ENCODE peak calls at places on chromosomes 12 and 14, in seven cellular contexts. Q is lower lobe of right lung, F is left ventricle myocardium inferior, R is sigmoid colon, D is lower leg skin, W is epithelial cell of esophagus, N is neural crest cell. G is an unnamed sample.

GRCh38 chr14:52949711-52950409 is 990 bp downstream of the FERMT2 start:
- DNase-seq in F (no peak), W (peak), D (peak), Q (no peak), R (no peak), N (no peak), G (no peak)

GRCh38 chr14:96164861-96165490 is 39.7 kb upstream of the BDKRB2 start:
- DNase-seq in D (no peak), F (no peak), W (no peak), N (no peak), R (peak), Q (no peak), G (no peak)

GRCh38 chr14:30996892-30997659 is 28.4 kb upstream of the AP4S1 start:
- DNase-seq in W (no peak), Q (no peak), N (no peak), D (no peak), F (no peak), R (no peak), G (no peak)

GRCh38 chr12:131828671-131829350 is 618 bp downstream of the MMP17 start:
- DNase-seq in N (no peak), R (no peak), F (no peak), W (peak), Q (no peak), D (no peak), G (no peak)

GRCh38 chr14:71289536-71289935 is 382.3 kb downstream of the PCNX1 start:
- DNase-seq in N (no peak), R (no peak), D (no peak), F (no peak), W (no peak), Q (no peak), G (no peak)

GRCh38 chr12:73076760-73077159 is 804.6 kb downstream of the TRHDE start:
- DNase-seq in D (no peak), N (no peak), Q (no peak), R (no peak), W (no peak), F (no peak), G (no peak)

GRCh38 chr12:92596388-92596787 is 106.4 kb upstream of the PLEKHG7 start:
- DNase-seq in N (no peak), F (no peak), D (no peak), W (peak), R (no peak), Q (no peak), G (no peak)

GRCh38 chr12:32107376-32108267 is 975 bp downstream of the BICD1 start:
- DNase-seq in Q (no peak), W (peak), R (no peak), D (no peak), F (no peak), N (peak), G (no peak)

GRCh38 chr14:91295851-91296796 is 51.6 kb upstream of the GPR68 start:
- DNase-seq in R (no peak), D (no peak), F (no peak), N (no peak), Q (peak), W (no peak), G (no peak)

GRCh38 chr12:4031703-4032291 is 158.6 kb upstream of the PARP11 start:
- DNase-seq in W (peak), Q (peak), R (peak), D (peak), N (no peak), F (peak), G (no peak)

GRCh38 chr14:70086685-70087379 is 101.9 kb downstream of the SLC8A3 start:
- DNase-seq in W (peak), R (no peak), D (no peak), F (no peak), Q (no peak), N (peak), G (peak)

GRCh38 chr12:14935031-14935430 is 3.3 kb downstream of the ERP27 start:
- DNase-seq in W (no peak), D (no peak), Q (no peak), N (no peak), F (no peak), R (no peak), G (no peak)
- TF ChIP-seq CTCF in W (no peak), D (no peak), Q (no peak), N (no peak), F (no peak), R (no peak), G (no peak)

DNA sequence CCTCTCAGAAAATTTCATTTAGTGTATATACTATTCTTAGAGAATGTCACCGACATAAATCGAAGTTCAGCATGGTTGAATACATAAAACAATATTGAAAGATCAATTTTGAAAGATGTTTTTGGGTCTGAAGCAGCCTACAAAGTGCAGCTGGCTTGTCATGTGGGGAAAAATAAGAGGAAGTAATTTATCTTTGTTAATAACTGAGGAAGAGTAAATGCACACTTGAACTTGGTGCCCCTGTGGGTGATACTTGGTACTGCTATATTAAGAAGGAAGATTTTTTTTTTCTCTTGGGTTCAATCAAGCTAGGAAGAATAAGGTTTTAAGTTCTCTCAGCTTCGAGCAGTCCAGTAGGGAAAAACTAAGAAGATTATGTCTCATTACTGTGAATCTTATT is 661.3 kb downstream of the RPL10L start:
- DNase-seq in R (no peak), D (no peak), N (no peak), F (no peak), Q (no peak), W (peak), G (no peak)
- TF ChIP-seq CTCF in R (no peak), D (no peak), N (peak), F (no peak), Q (no peak), W (peak), G (no peak)

GRCh38 chr14:22106700-22107697 is 433.4 kb upstream of the OR4E1 start:
- DNase-seq in N (no peak), D (no peak), W (peak), Q (no peak), R (no peak), F (no peak), G (no peak)
- TF ChIP-seq CTCF in N (peak), D (no peak), W (peak), Q (no peak), R (no peak), F (no peak), G (no peak)

DNA sequence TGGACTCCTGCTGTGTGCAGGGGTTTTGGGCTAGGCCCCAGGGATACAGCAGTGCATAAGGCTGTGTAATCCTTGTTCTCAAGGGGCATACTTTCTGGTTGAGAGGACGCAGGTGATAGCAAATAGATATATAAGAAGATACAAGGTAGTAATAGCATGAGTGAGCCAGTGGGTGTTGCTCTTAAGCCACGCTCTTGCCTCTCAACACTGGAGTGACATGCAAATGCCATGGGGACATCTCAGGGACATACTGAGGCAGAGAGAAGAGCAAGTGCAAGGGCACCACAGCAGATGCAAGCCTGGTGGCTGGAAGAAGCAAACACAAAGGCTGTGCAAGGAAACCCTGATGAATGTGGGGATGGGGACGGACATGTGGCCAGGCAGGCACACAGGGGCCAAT is 223.3 kb downstream of the CHST11 start:
- DNase-seq in N (no peak), F (no peak), R (no peak), Q (no peak), D (no peak), W (peak), G (no peak)
- TF ChIP-seq CTCF in N (peak), F (peak), R (no peak), Q (no peak), D (no peak), W (peak), G (peak)

GRCh38 chr12:81639196-81639595 is 120.0 kb downstream of the PPFIA2 start:
- DNase-seq in D (no peak), F (no peak), N (no peak), R (no peak), W (no peak), Q (no peak), G (no peak)

DNA sequence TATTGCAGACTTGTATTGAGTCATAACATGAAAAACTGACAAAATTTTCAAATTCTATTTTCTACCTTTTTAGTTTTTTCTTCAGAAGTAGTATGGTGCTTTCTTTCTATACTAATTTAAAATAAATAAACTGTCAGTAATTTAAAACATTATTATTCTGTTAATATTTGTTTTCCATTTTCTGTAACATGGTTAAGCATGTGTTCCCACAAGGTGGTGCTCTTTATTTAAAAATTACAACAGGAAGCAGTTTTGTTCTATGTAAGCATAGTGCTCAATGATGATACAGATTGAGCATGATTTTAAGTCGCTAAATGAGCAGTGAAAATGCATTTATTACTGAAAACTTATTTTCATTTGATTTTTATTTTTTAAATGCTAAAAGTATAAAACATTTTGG is 114.6 kb downstream of the PPFIA2 start:
- DNase-seq in Q (no peak), R (no peak), F (no peak), N (no peak), W (peak), D (no peak), G (no peak)
- TF ChIP-seq CTCF in Q (peak), R (peak), F (peak), N (peak), W (peak), D (no peak), G (peak)

DNA sequence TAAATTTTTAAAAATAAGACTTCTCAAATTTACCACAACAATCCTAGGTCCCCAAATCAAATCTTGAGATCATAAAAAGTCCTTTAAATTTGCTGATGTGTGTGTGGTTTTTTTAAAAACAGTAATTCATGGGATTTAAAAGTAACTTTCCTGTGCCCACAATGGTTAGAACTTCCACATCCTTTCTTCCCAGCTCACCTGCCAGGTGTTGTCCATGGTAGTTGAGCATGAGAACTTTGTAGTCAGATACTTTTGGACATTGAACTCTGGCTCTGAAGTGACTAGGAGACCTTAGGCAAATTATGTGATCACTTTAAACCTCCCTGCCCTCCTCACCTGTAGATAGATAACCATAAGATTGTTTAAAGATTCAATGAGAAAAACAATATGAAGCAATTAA is 253.2 kb downstream of the NPAS3 start:
- DNase-seq in N (no peak), W (no peak), Q (no peak), D (no peak), F (no peak), R (no peak), G (no peak)
- TF ChIP-seq CTCF in N (no peak), W (no peak), Q (no peak), D (no peak), F (no peak), R (no peak), G (no peak)

GRCh38 chr12:117148642-117149041 is 41.6 kb downstream of the FBXO21 start:
- DNase-seq in Q (no peak), D (no peak), F (no peak), N (no peak), W (no peak), R (no peak), G (no peak)

GRCh38 chr12:117147639-117148038 is 42.6 kb downstream of the FBXO21 start:
- DNase-seq in R (no peak), W (no peak), F (no peak), Q (no peak), D (no peak), N (no peak), G (no peak)

GRCh38 chr12:117152793-117153775 is 37.2 kb downstream of the FBXO21 start:
- DNase-seq in N (no peak), R (no peak), Q (no peak), D (no peak), F (no peak), W (no peak), G (no peak)

GRCh38 chr12:117155278-117156060 is 34.8 kb downstream of the FBXO21 start:
- DNase-seq in W (peak), R (no peak), F (peak), D (no peak), N (peak), Q (peak), G (no peak)

GRCh38 chr12:117151195-117152031 is 38.9 kb downstream of the FBXO21 start:
- DNase-seq in D (no peak), N (peak), F (peak), W (peak), R (peak), Q (peak), G (peak)
- TF ChIP-seq CTCF in D (no peak), N (peak), F (peak), W (peak), R (peak), Q (peak), G (peak)

GRCh38 chr12:109847166-109847700 is 14.0 kb upstream of the TRPV4 start:
- DNase-seq in D (no peak), Q (no peak), R (no peak), N (no peak), W (no peak), F (no peak), G (no peak)
- TF ChIP-seq CTCF in D (no peak), Q (no peak), R (no peak), N (no peak), W (no peak), F (no peak), G (no peak)

DNA sequence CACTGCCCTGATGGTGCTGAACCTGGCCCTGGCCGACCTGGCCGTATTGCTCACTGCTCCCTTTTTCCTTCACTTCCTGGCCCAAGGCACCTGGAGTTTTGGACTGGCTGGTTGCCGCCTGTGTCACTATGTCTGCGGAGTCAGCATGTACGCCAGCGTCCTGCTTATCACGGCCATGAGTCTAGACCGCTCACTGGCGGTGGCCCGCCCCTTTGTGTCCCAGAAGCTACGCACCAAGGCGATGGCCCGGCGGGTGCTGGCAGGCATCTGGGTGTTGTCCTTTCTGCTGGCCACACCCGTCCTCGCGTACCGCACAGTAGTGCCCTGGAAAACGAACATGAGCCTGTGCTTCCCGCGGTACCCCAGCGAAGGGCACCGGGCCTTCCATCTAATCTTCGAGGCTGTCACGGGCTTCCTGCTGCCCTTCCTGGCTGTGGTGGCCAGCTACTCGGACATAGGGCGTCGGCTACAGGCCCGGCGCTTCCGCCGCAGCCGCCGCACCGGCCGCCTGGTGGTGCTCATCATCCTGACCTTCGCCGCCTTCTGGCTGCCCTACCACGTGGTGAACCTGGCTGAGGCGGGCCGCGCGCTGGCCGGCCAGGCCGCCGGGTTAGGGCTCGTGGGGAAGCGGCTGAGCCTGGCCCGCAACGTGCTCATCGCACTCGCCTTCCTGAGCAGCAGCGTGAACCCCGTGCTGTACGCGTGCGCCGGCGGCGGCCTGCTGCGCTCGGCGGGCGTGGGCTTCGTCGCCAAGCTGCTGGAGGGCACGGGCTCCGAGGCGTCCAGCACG is 4.7 kb downstream of the LTB4R start:
- DNase-seq in D (no peak), N (no peak), R (no peak), W (no peak), F (peak), Q (peak), G (no peak)
- TF ChIP-seq CTCF in D (no peak), N (no peak), R (no peak), W (no peak), F (peak), Q (peak), G (no peak)

DNA sequence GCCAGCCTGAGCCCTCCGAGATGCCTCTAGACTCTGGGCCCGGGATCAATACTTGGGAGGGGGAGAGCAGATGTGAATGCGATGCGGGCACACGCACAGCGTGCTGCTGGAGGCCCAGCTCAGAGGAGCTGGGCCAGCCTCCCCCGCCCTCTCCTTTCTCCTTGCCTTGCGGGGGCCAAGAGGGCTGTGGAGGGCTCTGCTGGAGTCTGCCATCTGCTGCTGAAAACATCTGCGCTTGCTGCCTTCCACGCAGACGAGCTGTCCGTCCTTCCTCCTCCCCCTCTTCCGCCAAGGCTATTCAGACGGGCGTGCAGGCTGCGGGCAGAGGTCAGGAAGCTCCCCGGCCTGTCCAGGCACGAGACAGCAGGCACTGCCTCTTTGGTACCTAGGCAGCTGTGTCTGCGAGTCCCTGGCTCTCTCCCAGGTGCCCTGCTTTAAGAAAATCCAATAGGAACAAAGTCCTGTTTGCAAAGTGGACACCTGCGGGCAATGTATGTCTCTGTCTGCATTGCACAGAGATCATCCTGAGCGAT is 75.2 kb downstream of the SPRING1 start:
- DNase-seq in D (no peak), F (no peak), R (no peak), W (no peak), Q (no peak), N (peak), G (no peak)
- TF ChIP-seq CTCF in D (no peak), F (no peak), R (no peak), W (no peak), Q (no peak), N (no peak), G (peak)